ENCODE peak calls at places on chromosomes 16 and 17, in six cellular contexts. D, C, E, T, L and R are unnamed samples.
A peak's percentile ranks its signal among the peaks of the same experiment; 100 is the strongest.

GRCh38 chr17:43940630-43941029 is 1.6 kb downstream of the PPY start:
- DNase-seq in D (no peak), C (no peak), E (no peak), T (no peak), L (no peak), R (no peak)

GRCh38 chr16:67995423-67995822 is 3.9 kb downstream of the DPEP2 start:
- DNase-seq in D (no peak), C (no peak), E (no peak), T (no peak), L (no peak), R (no peak)

GRCh38 chr17:56638536-56639177 is 45.2 kb downstream of the NOG start:
- DNase-seq in D (no peak), C (no peak), E (no peak), T (no peak), L (no peak), R (no peak)

GRCh38 chr16:69762843-69763556 is 868 bp downstream of the WWP2 start:
- DNase-seq in D (no peak), C (no peak), E (no peak), T (no peak), L (peak; percentile 4), R (no peak)

GRCh38 chr17:2484876-2485275 is 26.8 kb downstream of the METTL16 start:
- DNase-seq in D (no peak), C (no peak), E (peak; percentile 54), T (no peak), L (no peak), R (no peak)

GRCh38 chr17:28811594-28812135 is 30.9 kb downstream of the FAM222B start:
- DNase-seq in D (no peak), C (peak; percentile 3), E (peak; percentile 44), T (no peak), L (no peak), R (no peak)

GRCh38 chr17:75843577-75844529 is at the start of gene UNC13D:
- DNase-seq in D (no peak), C (peak; percentile 61), E (no peak), T (peak; percentile 69), L (peak; percentile 58), R (no peak)

GRCh38 chr16:4678596-4678995 is 14.8 kb upstream of the NUDT16L1 start:
- DNase-seq in D (no peak), C (no peak), E (no peak), T (no peak), L (no peak), R (no peak)

GRCh38 chr16:88764913-88765349 is 20.1 kb downstream of the PIEZO1 start:
- DNase-seq in D (no peak), C (no peak), E (peak; percentile 84), T (no peak), L (no peak), R (no peak)

GRCh38 chr17:29158515-29159275 is 21.5 kb downstream of the MYO18A start:
- DNase-seq in D (no peak), C (no peak), E (no peak), T (no peak), L (no peak), R (no peak)

GRCh38 chr17:78168906-78169793 is 769 bp downstream of the SYNGR2 start:
- DNase-seq in D (no peak), C (peak; percentile 59), E (peak; percentile 72), T (peak; percentile 44), L (peak; percentile 57), R (no peak)

GRCh38 chr17:57412520-57413096 is 156.3 kb downstream of the MSI2 start:
- DNase-seq in D (no peak), C (no peak), E (no peak), T (no peak), L (no peak), R (no peak)

GRCh38 chr16:10907757-10908045 is 30.7 kb downstream of the CIITA start:
- DNase-seq in D (no peak), C (no peak), E (no peak), T (no peak), L (no peak), R (no peak)

GRCh38 chr17:57461082-57461481 is 204.8 kb downstream of the MSI2 start:
- DNase-seq in D (no peak), C (no peak), E (no peak), T (no peak), L (no peak), R (no peak)

GRCh38 chr17:74768763-74769114 is 7.4 kb downstream of the NAT9 start:
- DNase-seq in D (no peak), C (no peak), E (no peak), T (no peak), L (no peak), R (no peak)

GRCh38 chr17:30378191-30378796 is 433 bp upstream of the CPD start:
- DNase-seq in D (no peak), C (peak; percentile 49), E (no peak), T (peak; percentile 33), L (peak; percentile 37), R (no peak)

GRCh38 chr17:57078274-57078673 is 6.8 kb upstream of the AKAP1 start:
- DNase-seq in D (no peak), C (no peak), E (no peak), T (no peak), L (no peak), R (no peak)

GRCh38 chr17:75575197-75575596 is 12.4 kb upstream of the MYO15B start:
- DNase-seq in D (no peak), C (no peak), E (no peak), T (no peak), L (no peak), R (no peak)

GRCh38 chr16:58685084-58685449 is 497 bp upstream of the SLC38A7 start:
- DNase-seq in D (no peak), C (no peak), E (no peak), T (no peak), L (no peak), R (no peak)

GRCh38 chr16:12613992-12614661 is 189.6 kb downstream of the CPPED1 start:
- DNase-seq in D (no peak), C (no peak), E (no peak), T (no peak), L (no peak), R (no peak)

GRCh38 chr17:19299866-19300265 is 62.7 kb downstream of the B9D1 start:
- DNase-seq in D (no peak), C (no peak), E (no peak), T (no peak), L (no peak), R (no peak)

GRCh38 chr17:45022655-45023339 is 28.6 kb downstream of the DCAKD start:
- DNase-seq in D (peak; percentile 8), C (no peak), E (no peak), T (peak; percentile 79), L (no peak), R (no peak)

GRCh38 chr16:85448557-85449194 is 164.4 kb upstream of the GSE1 start:
- DNase-seq in D (no peak), C (peak; percentile 30), E (no peak), T (no peak), L (peak; percentile 13), R (no peak)

GRCh38 chr17:8576895-8577294 is 53.6 kb downstream of the MYH10 start:
- DNase-seq in D (no peak), C (no peak), E (no peak), T (no peak), L (no peak), R (no peak)

GRCh38 chr17:61345825-61346628 is 53.6 kb upstream of the TBX2 start:
- DNase-seq in D (no peak), C (no peak), E (no peak), T (no peak), L (no peak), R (no peak)

GRCh38 chr16:11231367-11231970 is 24.5 kb downstream of the SOCS1 start:
- DNase-seq in D (no peak), C (no peak), E (no peak), T (no peak), L (no peak), R (no peak)

GRCh38 chr17:61196302-61196704 is 203.3 kb upstream of the TBX2 start:
- DNase-seq in D (no peak), C (no peak), E (no peak), T (no peak), L (no peak), R (no peak)

GRCh38 chr17:58329035-58329807 is 626 bp upstream of the TSPOAP1 start:
- DNase-seq in D (peak; percentile 97), C (peak; percentile 54), E (no peak), T (peak; percentile 86), L (peak; percentile 55), R (no peak)

GRCh38 chr16:13961099-13961811 is 41.3 kb downstream of the ERCC4 start:
- DNase-seq in D (no peak), C (no peak), E (no peak), T (no peak), L (no peak), R (no peak)

GRCh38 chr16:55703003-55704001 is 47.5 kb downstream of the SLC6A2 start:
- DNase-seq in D (no peak), C (no peak), E (peak; percentile 49), T (peak; percentile 24), L (no peak), R (no peak)

GRCh38 chr17:8123695-8124349 is at the start of gene HES7:
- DNase-seq in D (no peak), C (no peak), E (peak; percentile 55), T (no peak), L (no peak), R (no peak)

GRCh38 chr17:44546711-44547606 is 10.3 kb upstream of the FZD2 start:
- DNase-seq in D (no peak), C (no peak), E (peak; percentile 76), T (no peak), L (no peak), R (no peak)

GRCh38 chr17:15436399-15437369 is 30.7 kb downstream of the CDRT4 start:
- DNase-seq in D (peak; percentile 10), C (peak; percentile 2), E (no peak), T (peak; percentile 45), L (no peak), R (no peak)

GRCh38 chr16:13109171-13109570 is 207.8 kb downstream of the SHISA9 start:
- DNase-seq in D (no peak), C (no peak), E (no peak), T (no peak), L (no peak), R (no peak)

GRCh38 chr17:56074366-56074765 is 78.9 kb upstream of the ANKFN1 start:
- DNase-seq in D (no peak), C (no peak), E (no peak), T (no peak), L (no peak), R (no peak)